ENCODE peak calls at places on chromosomes 13 and 19, in seven cellular contexts. V is K562, F is SK-N-SH, R is HCT116, P is HepG2, X is H1, L is GM12878. Q is an unnamed sample.

GRCh38 chr13:61670384-61671161 is 254.9 kb upstream of the PCDH20 start:
- DNase-seq in V (peak; percentile 20), F (no peak), P (no peak), L (no peak), X (no peak), R (no peak), Q (no peak)

GRCh38 chr19:12721656-12722565 is 1.8 kb downstream of the TNPO2 start:
- DNase-seq in R (no peak), P (peak; percentile 52), L (no peak), V (peak; percentile 83), F (peak; percentile 89), X (peak; percentile 66), Q (peak; percentile 61)

GRCh38 chr13:40087021-40088002 is 431.9 kb downstream of the COG6 start:
- DNase-seq in L (no peak), R (no peak), V (no peak), P (peak; percentile 56), X (no peak), F (no peak), Q (no peak)

GRCh38 chr13:47126432-47126831 is 229.6 kb upstream of the HTR2A start:
- DNase-seq in L (no peak), R (no peak), X (no peak), P (no peak), V (no peak), F (no peak), Q (no peak)

GRCh38 chr19:543912-544608 is at the start of gene GZMM:
- DNase-seq in P (no peak), F (no peak), L (no peak), R (no peak), X (no peak), V (peak; percentile 67), Q (no peak)

GRCh38 chr19:18915639-18916038 is 3.5 kb downstream of the COPE start:
- DNase-seq in X (no peak), P (peak; percentile 54), R (peak; percentile 50), F (peak; percentile 80), V (no peak), L (no peak), Q (peak; percentile 68)

GRCh38 chr13:113941571-113942191 is 32.2 kb downstream of the C13orf46 start:
- DNase-seq in P (no peak), X (no peak), R (no peak), F (peak; percentile 20), V (no peak), L (no peak), Q (no peak)

GRCh38 chr19:18648971-18649310 is 12.1 kb downstream of the KLHL26 start:
- DNase-seq in R (no peak), V (no peak), L (no peak), P (no peak), X (no peak), F (no peak), Q (no peak)

GRCh38 chr19:52039169-52039568 is 9.5 kb downstream of the ZNF432 start:
- DNase-seq in P (no peak), V (no peak), F (no peak), L (no peak), R (no peak), X (no peak), Q (no peak)

GRCh38 chr13:36885901-36886300 is 34.1 kb downstream of the SMAD9 start:
- DNase-seq in L (no peak), X (no peak), V (no peak), F (no peak), R (no peak), P (no peak), Q (no peak)

GRCh38 chr19:8397746-8398721 is 7.9 kb downstream of the RAB11B start:
- DNase-seq in V (no peak), X (no peak), L (no peak), P (no peak), F (peak; percentile 24), R (no peak), Q (no peak)

DNA sequence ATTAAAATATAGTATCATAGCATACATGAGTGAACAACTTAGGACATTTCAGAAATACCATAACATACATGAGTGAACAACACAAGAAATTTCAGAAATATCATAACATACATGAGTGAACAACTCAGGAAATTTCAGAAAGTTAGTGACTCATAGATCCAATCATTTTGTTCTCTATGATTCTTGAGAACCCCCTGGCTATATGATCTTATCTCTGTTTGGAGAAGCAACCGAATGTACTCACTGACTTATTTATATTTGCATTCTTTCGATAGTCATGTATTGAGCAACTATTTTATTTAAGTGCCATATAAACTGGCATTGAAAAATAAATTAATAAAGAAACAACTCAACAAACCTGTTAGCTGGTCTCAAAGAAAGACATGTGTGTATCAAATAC is 251.1 kb downstream of the EFNB2 start:
- DNase-seq in L (no peak), F (no peak), V (no peak), R (no peak), X (no peak), P (no peak), Q (peak; percentile 72)
- TF ChIP-seq JUND in L (no peak), F (no peak), V (no peak), R (no peak), X (no peak), P (no peak), Q (peak; percentile 72)

GRCh38 chr19:10729406-10729805 is 11.5 kb downstream of the DNM2 start:
- DNase-seq in X (no peak), V (no peak), F (no peak), P (no peak), R (no peak), L (no peak), Q (no peak)

GRCh38 chr19:10724573-10725071 is 6.7 kb downstream of the DNM2 start:
- DNase-seq in R (no peak), L (no peak), F (peak; percentile 84), P (no peak), X (no peak), V (no peak), Q (no peak)

GRCh38 chr19:10727599-10728250 is 9.8 kb downstream of the DNM2 start:
- DNase-seq in V (no peak), R (no peak), X (no peak), P (no peak), F (no peak), L (no peak), Q (no peak)

GRCh38 chr19:10725415-10725814 is 7.5 kb downstream of the DNM2 start:
- DNase-seq in V (no peak), F (no peak), X (no peak), L (no peak), R (no peak), P (no peak), Q (no peak)

GRCh38 chr19:10726268-10726667 is 8.4 kb downstream of the DNM2 start:
- DNase-seq in R (no peak), V (no peak), X (no peak), L (no peak), F (no peak), P (no peak), Q (no peak)
- TF ChIP-seq JUND in R (no peak), V (no peak), X (no peak), L (no peak), F (no peak), P (no peak), Q (no peak)

DNA sequence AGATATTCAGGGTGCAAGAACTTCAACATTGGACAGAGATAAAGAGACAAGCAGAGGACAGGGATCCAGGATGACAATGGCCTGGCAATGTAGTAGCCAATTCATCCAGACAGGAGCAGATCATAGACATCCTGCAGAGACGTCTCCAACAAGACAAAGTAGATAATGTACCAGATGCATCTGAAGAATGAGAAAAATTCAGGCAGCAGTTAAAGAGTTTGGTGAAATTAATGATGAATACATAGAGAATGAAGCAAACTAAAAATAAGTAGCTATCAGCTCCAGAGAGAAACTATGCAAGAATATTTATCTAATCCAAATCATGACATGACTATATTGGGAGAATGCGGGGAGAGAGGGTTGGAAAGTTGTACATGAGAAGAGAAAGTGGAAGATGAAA is 278.4 kb upstream of the DACH1 start:
- DNase-seq in F (no peak), L (no peak), V (no peak), P (no peak), R (no peak), X (no peak), Q (no peak)
- TF ChIP-seq JUND in F (no peak), L (no peak), V (no peak), P (no peak), R (no peak), X (no peak), Q (no peak)

DNA sequence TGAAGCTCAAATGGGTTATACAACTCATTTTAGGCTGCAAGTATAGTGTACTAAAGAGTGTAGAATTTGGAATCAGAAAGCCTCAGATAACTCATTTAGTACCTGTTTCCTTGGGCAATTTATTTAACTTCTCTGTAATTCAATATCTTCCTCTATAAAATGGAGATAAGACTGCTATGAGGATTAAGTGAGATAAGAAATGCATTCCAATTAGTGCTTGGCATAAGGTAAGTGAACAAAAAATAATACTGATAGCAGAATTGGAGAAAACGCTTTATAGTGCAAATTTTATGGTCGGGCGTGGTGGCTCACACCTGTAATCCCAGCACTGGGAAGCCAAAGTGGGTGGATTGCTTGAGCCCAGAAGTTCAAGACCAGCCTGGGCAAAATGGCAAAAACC is 25.0 kb downstream of the DACH1 start:
- DNase-seq in F (no peak), P (no peak), V (no peak), R (no peak), X (no peak), L (no peak), Q (no peak)
- TF ChIP-seq JUND in F (no peak), P (no peak), V (no peak), R (no peak), X (no peak), L (no peak), Q (no peak)

GRCh38 chr13:31944262-31945160 is 87.1 kb upstream of the FRY start:
- DNase-seq in L (no peak), X (no peak), F (no peak), P (no peak), R (no peak), V (no peak), Q (no peak)

GRCh38 chr13:31943591-31943990 is 88.0 kb upstream of the FRY start:
- DNase-seq in R (no peak), P (no peak), F (no peak), X (no peak), L (no peak), V (no peak), Q (no peak)

GRCh38 chr13:31946091-31946770 is 85.3 kb upstream of the FRY start:
- DNase-seq in L (no peak), P (no peak), X (no peak), F (no peak), V (no peak), R (no peak), Q (no peak)

GRCh38 chr13:31947105-31947504 is 84.5 kb upstream of the FRY start:
- DNase-seq in F (no peak), R (no peak), X (no peak), V (no peak), P (no peak), L (no peak), Q (no peak)

DNA sequence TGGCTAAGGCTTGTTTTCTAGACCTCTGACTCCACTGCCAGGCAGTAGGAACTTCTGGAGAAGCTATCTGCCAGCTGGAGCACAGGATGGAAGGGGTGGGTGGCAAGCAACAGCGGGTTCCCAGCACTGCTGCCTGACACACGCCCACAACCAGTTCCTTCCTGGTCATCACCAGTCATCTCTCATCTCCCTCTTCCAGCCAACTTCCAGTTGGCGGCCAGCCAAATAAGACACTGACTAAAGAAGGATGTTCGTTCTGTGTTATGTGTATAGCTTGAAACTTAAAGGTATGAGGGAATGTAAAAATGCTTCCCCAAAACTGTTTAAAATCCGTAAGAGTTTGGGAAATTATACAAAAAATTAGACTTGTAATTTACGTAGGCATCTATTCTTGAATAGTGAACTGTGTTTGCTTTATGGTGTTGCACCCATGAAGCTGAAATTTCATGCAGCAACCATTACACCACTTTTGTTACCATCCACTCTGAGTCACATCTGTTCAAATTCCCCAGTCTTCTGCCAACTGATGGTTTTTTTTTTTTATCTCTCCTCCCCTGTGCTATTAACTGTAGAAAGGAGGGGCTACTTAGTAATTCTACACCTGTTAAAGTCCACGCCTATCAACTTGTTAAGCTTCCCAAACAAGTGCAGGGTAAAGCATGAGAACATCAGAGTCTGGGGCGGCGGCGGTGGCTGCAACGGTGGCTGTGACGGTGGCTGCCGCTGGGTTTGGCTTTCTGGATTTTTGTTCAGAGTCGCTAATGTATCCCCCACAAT is 86.2 kb upstream of the FRY start:
- DNase-seq in L (no peak), P (no peak), F (peak; percentile 27), V (peak; percentile 5), X (no peak), R (no peak), Q (no peak)
- TF ChIP-seq JUND in L (no peak), P (no peak), F (no peak), V (no peak), X (no peak), R (no peak), Q (no peak)